ENCODE peak calls at places on chromosomes 6 and 20, in eight cellular contexts. R, X, I, A, N, C, W and Q are unnamed samples.

GRCh38 chr6:93021235-93021909 is 398.0 kb downstream of the EPHA7 start:
- DNase-seq in X (no peak), W (no peak), I (no peak), R (no peak), A (peak; percentile 63), C (no peak), N (no peak), Q (no peak)

GRCh38 chr6:116982401-116982800 is 105.4 kb downstream of the RFX6 start:
- DNase-seq in W (no peak), I (no peak), A (no peak), C (no peak), X (no peak), R (no peak), N (no peak), Q (no peak)

GRCh38 chr20:61932199-61932592 is 133.5 kb downstream of the TAF4 start:
- DNase-seq in I (no peak), R (no peak), N (no peak), C (no peak), X (no peak), A (peak; percentile 2), W (no peak), Q (no peak)

GRCh38 chr6:108947114-108947854 is 99.1 kb downstream of the ARMC2 start:
- DNase-seq in N (peak; percentile 60), A (no peak), C (peak; percentile 87), R (no peak), I (no peak), X (peak; percentile 97), W (no peak), Q (no peak)

GRCh38 chr6:90294989-90295853 is 1.4 kb downstream of the BACH2 start:
- DNase-seq in N (peak; percentile 42), A (peak; percentile 38), X (peak; percentile 60), W (peak; percentile 70), I (peak; percentile 51), R (peak; percentile 42), C (peak; percentile 34), Q (peak; percentile 73)

GRCh38 chr20:50273601-50274491 is 83.2 kb downstream of the CEBPB start:
- DNase-seq in N (no peak), C (no peak), I (no peak), R (no peak), X (no peak), A (no peak), W (no peak), Q (no peak)

GRCh38 chr20:32637738-32638137 is 36.0 kb downstream of the C20orf203 start:
- DNase-seq in N (no peak), C (no peak), I (no peak), R (no peak), X (no peak), W (no peak), A (no peak), Q (no peak)

GRCh38 chr6:14521141-14521540 is 403.6 kb downstream of the CD83 start:
- DNase-seq in N (no peak), R (no peak), W (no peak), X (no peak), A (no peak), C (no peak), I (no peak), Q (no peak)

GRCh38 chr6:22145294-22145693 is 151.5 kb downstream of the PRL start:
- DNase-seq in R (no peak), A (no peak), I (no peak), W (no peak), C (no peak), N (no peak), X (no peak), Q (no peak)

GRCh38 chr6:4320860-4321259 is 185.5 kb upstream of the ECI2 start:
- DNase-seq in W (no peak), R (no peak), X (peak; percentile 87), A (no peak), C (peak; percentile 64), I (no peak), N (no peak), Q (no peak)

GRCh38 chr6:26330835-26331808 is 33.9 kb upstream of the BTN3A2 start:
- DNase-seq in R (no peak), C (peak; percentile 70), A (peak; percentile 75), N (no peak), W (peak; percentile 81), I (no peak), X (peak; percentile 70), Q (no peak)

GRCh38 chr6:74851598-74851997 is 354.3 kb downstream of the COL12A1 start:
- DNase-seq in R (no peak), X (no peak), I (no peak), W (no peak), C (peak; percentile 26), A (no peak), N (no peak), Q (no peak)

GRCh38 chr6:20402181-20403079 is 751 bp downstream of the E2F3 start:
- DNase-seq in I (peak; percentile 71), X (peak; percentile 48), N (peak; percentile 67), C (peak; percentile 76), W (peak; percentile 68), R (peak; percentile 54), A (peak; percentile 73), Q (peak; percentile 41)

GRCh38 chr6:43077981-43078411 is 1.9 kb downstream of the PTK7 start:
- DNase-seq in X (no peak), R (no peak), W (no peak), N (no peak), I (no peak), C (no peak), A (no peak), Q (no peak)

GRCh38 chr6:141033101-141033500 is 1099.6 kb upstream of the GJE1 start:
- DNase-seq in I (no peak), C (peak; percentile 30), A (no peak), W (no peak), X (peak; percentile 58), N (no peak), R (no peak), Q (no peak)

GRCh38 chr6:14001329-14002012 is 76.7 kb downstream of the RNF182 start:
- DNase-seq in A (no peak), N (no peak), R (no peak), X (peak; percentile 100), C (peak; percentile 93), W (no peak), I (no peak), Q (no peak)

GRCh38 chr6:34067814-34068213 is 78.1 kb downstream of the GRM4 start:
- DNase-seq in X (no peak), N (no peak), R (no peak), I (no peak), C (no peak), W (peak; percentile 29), A (peak; percentile 71), Q (no peak)

GRCh38 chr6:18309046-18309445 is 44.7 kb upstream of the DEK start:
- DNase-seq in R (no peak), X (no peak), N (no peak), C (no peak), A (no peak), I (no peak), W (no peak), Q (no peak)

GRCh38 chr6:15522856-15523529 is 139.8 kb downstream of the DTNBP1 start:
- DNase-seq in W (no peak), X (no peak), A (peak; percentile 7), I (no peak), N (no peak), R (no peak), C (no peak), Q (no peak)

GRCh38 chr6:10613077-10613476 is 81.3 kb downstream of the C6orf52 start:
- DNase-seq in I (no peak), W (no peak), N (no peak), X (no peak), R (no peak), C (no peak), A (no peak), Q (no peak)

GRCh38 chr20:3590164-3590563 is 73.0 kb downstream of the GFRA4 start:
- DNase-seq in X (no peak), R (no peak), C (no peak), W (no peak), A (no peak), N (no peak), I (no peak), Q (no peak)

GRCh38 chr6:161891542-161891941 is 617.7 kb upstream of the AGPAT4 start:
- DNase-seq in C (no peak), X (no peak), N (no peak), I (no peak), A (no peak), W (no peak), R (no peak), Q (no peak)

GRCh38 chr6:49849121-49849907 is 17.0 kb downstream of the CRISP1 start:
- DNase-seq in N (no peak), R (no peak), C (peak; percentile 55), W (peak; percentile 72), X (peak; percentile 20), A (peak; percentile 21), I (peak; percentile 83), Q (no peak)

GRCh38 chr20:36836591-36837329 is 39.2 kb upstream of the TLDC2 start:
- DNase-seq in I (peak; percentile 65), C (peak; percentile 69), W (peak; percentile 91), X (no peak), R (peak; percentile 77), A (peak; percentile 89), N (peak; percentile 52), Q (peak; percentile 36)
- TF ChIP-seq CTCF in I (peak; percentile 55), C (peak; percentile 27), W (peak; percentile 91), X (peak; percentile 61), R (peak; percentile 54), A (peak; percentile 83), N (peak; percentile 28), Q (peak; percentile 24)

GRCh38 chr6:135182993-135183531 is 2.0 kb downstream of the MYB start:
- DNase-seq in I (no peak), W (peak; percentile 89), C (no peak), R (peak; percentile 14), N (no peak), X (peak; percentile 29), A (peak; percentile 65), Q (peak; percentile 21)
- TF ChIP-seq CTCF in I (no peak), W (peak; percentile 55), C (no peak), R (no peak), N (no peak), X (no peak), A (no peak), Q (no peak)

GRCh38 chr20:9329356-9330092 is 184.9 kb upstream of the LAMP5 start:
- DNase-seq in W (no peak), R (no peak), X (no peak), N (no peak), A (no peak), I (no peak), C (no peak), Q (no peak)

GRCh38 chr20:9319687-9320384 is 194.6 kb upstream of the LAMP5 start:
- DNase-seq in C (no peak), W (no peak), N (no peak), A (no peak), I (no peak), X (no peak), R (no peak), Q (no peak)

DNA sequence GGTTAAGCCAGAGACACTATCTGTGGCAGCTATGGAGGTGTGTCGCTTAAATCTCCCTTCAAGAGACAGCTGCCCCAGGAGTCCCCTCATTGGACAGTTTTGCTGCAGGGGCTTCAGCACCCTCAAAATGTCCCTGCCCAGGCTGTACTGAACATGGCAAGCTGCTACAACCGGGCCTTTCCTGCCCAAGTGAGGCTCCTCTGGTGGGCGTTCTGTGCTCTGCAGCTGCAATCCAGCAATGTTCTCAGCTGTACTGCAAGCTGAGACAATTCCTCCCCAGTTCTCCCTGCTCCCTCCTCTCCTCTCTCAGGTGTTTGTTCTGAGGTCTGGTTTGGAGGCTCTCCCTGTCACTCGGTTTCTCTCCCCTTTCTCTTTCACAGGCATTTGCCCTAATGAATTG is 190.8 kb upstream of the LAMP5 start:
- DNase-seq in A (peak; percentile 14), I (peak; percentile 41), W (peak; percentile 1), X (no peak), C (no peak), N (no peak), R (peak; percentile 48), Q (no peak)
- TF ChIP-seq CTCF in A (peak; percentile 54), I (peak; percentile 54), W (peak; percentile 24), X (peak; percentile 38), C (peak; percentile 13), N (peak; percentile 11), R (peak; percentile 58), Q (no peak)

GRCh38 chr6:53862517-53863457 is 68.0 kb downstream of the LRRC1 start:
- DNase-seq in W (no peak), A (no peak), R (no peak), I (no peak), N (no peak), C (peak; percentile 70), X (peak; percentile 32), Q (no peak)
- TF ChIP-seq CTCF in W (no peak), A (no peak), R (no peak), I (no peak), N (no peak), C (no peak), X (peak; percentile 31), Q (no peak)